ENCODE peak calls at places on chromosomes 6 and 20, in four cellular contexts. B is AG04450, C is mammary epithelial cell, N is Kasumi-1. Q is an unnamed sample.

GRCh38 chr6:36853325-36853724 is 14.1 kb upstream of the CPNE5 start:
- DNase-seq in B (peak; percentile 62), C (peak; percentile 82), N (peak; percentile 95), Q (peak; percentile 28)

GRCh38 chr20:62739581-62740285 is 31.1 kb downstream of the NTSR1 start:
- DNase-seq in B (no peak), C (no peak), N (no peak), Q (peak; percentile 35)

GRCh38 chr6:109595998-109596397 is 95.0 kb downstream of the AK9 start:
- DNase-seq in B (no peak), C (peak; percentile 12), N (peak; percentile 46), Q (peak; percentile 33)

GRCh38 chr6:146898069-146898887 is 299.5 kb downstream of the ADGB start:
- DNase-seq in B (no peak), C (no peak), N (no peak), Q (no peak)

GRCh38 chr6:3061501-3061941 is 6.8 kb upstream of the RIPK1 start:
- DNase-seq in B (no peak), C (peak; percentile 81), N (no peak), Q (peak; percentile 41)

GRCh38 chr6:79466222-79466834 is 70.9 kb downstream of the LCA5 start:
- DNase-seq in B (no peak), C (peak; percentile 19), N (peak; percentile 58), Q (peak; percentile 40)

GRCh38 chr6:35299674-35300073 is 2.1 kb downstream of the DEF6 start:
- DNase-seq in B (no peak), C (no peak), N (peak; percentile 97), Q (no peak)

GRCh38 chr6:170295519-170296422 is 4.9 kb upstream of the DLL1 start:
- DNase-seq in B (no peak), C (peak; percentile 59), N (peak; percentile 28), Q (no peak)

GRCh38 chr6:44064089-44064947 is 62.9 kb downstream of the MRPL14 start:
- DNase-seq in B (peak; percentile 86), C (peak; percentile 99), N (no peak), Q (no peak)

GRCh38 chr6:109306733-109307132 is 75.5 kb downstream of the CD164 start:
- DNase-seq in B (no peak), C (no peak), N (no peak), Q (no peak)

GRCh38 chr20:47543006-47543431 is 41.3 kb downstream of the NCOA3 start:
- DNase-seq in B (no peak), C (no peak), N (no peak), Q (no peak)

GRCh38 chr20:50487397-50487796 is 22.8 kb upstream of the PTPN1 start:
- DNase-seq in B (no peak), C (no peak), N (no peak), Q (no peak)

GRCh38 chr6:138594042-138594636 is 94.8 kb upstream of the NHSL1 start:
- DNase-seq in B (no peak), C (no peak), N (no peak), Q (no peak)

GRCh38 chr6:105892577-105893262 is 193.4 kb upstream of the PRDM1 start:
- DNase-seq in B (no peak), C (peak; percentile 27), N (peak; percentile 85), Q (no peak)

GRCh38 chr6:49915035-49915434 is 48.7 kb upstream of the CRISP1 start:
- DNase-seq in B (no peak), C (no peak), N (no peak), Q (no peak)

GRCh38 chr6:100593522-100593921 is 128.8 kb upstream of the SIM1 start:
- DNase-seq in B (no peak), C (no peak), N (no peak), Q (no peak)

GRCh38 chr6:42259841-42260395 is 42.3 kb upstream of the MRPS10 start:
- DNase-seq in B (no peak), C (no peak), N (no peak), Q (no peak)

GRCh38 chr6:80158478-80158989 is 52.1 kb downstream of the BCKDHB start:
- DNase-seq in B (no peak), C (no peak), N (no peak), Q (no peak)

Q was measured in SW 1271.